ENCODE peak calls at places on chromosomes 6 and 20, in seven cellular contexts. L is iris pigment epithelial cell; I is upper lobe of left lung; V is mesenchymal stem cell; C is fibroblast of pulmonary artery; U is activated gamma-delta T cell treated with Interleukin-2 at 50 U/mL for 16 hours; K is stimulated activated CD4-positive, alpha-beta T cell treated with anti-CD3 and anti-CD28 coated beads, Interleukin-4, amount 100 ng/mL, for 24 hours. O is an unnamed sample.

GRCh38 chr6:90350689-90351554 is 54.3 kb upstream of the BACH2 start:
- DNase-seq in V (no peak), C (no peak), I (peak), U (peak), K (peak), L (peak), O (no peak)

GRCh38 chr6:26576929-26577719 is 19.6 kb upstream of the ABT1 start:
- DNase-seq in L (peak), I (peak), V (peak), U (peak), K (peak), C (peak), O (no peak)

GRCh38 chr20:4091332-4092135 is 76.2 kb upstream of the RNF24 start:
- DNase-seq in L (peak), I (peak), K (peak), U (peak), V (peak), C (peak), O (peak)

GRCh38 chr6:126976263-126976797 is 142.1 kb upstream of the RSPO3 start:
- DNase-seq in I (no peak), C (no peak), L (no peak), V (no peak), K (no peak), U (no peak), O (peak)

GRCh38 chr6:113671440-113671839 is 185.7 kb upstream of the MARCKS start:
- DNase-seq in U (no peak), K (no peak), L (no peak), V (peak), I (peak), C (no peak), O (no peak)

GRCh38 chr6:79628466-79629288 is 2.5 kb upstream of the SH3BGRL2 start:
- DNase-seq in K (no peak), V (no peak), I (no peak), L (no peak), C (no peak), U (no peak), O (no peak)

GRCh38 chr6:98054453-98054852 is 771.4 kb upstream of the MMS22L start:
- DNase-seq in L (peak), K (no peak), I (no peak), V (no peak), U (no peak), C (peak), O (no peak)

GRCh38 chr6:127376685-127377084 is 33.3 kb upstream of the ECHDC1 start:
- DNase-seq in L (no peak), V (no peak), K (no peak), I (no peak), C (no peak), U (no peak), O (no peak)

GRCh38 chr20:49361872-49362663 is 84.2 kb upstream of the ZNFX1 start:
- DNase-seq in L (no peak), V (no peak), C (no peak), K (no peak), I (no peak), U (no peak), O (no peak)

GRCh38 chr20:63567382-63568169 is 6.5 kb downstream of the HELZ2 start:
- DNase-seq in U (peak), C (no peak), L (peak), I (peak), K (peak), V (peak), O (no peak)

GRCh38 chr20:37198962-37199660 is 19.8 kb upstream of the MROH8 start:
- DNase-seq in K (no peak), C (no peak), I (no peak), U (no peak), L (no peak), V (no peak), O (no peak)

GRCh38 chr20:37598101-37598530 is 70.4 kb upstream of the BLCAP start:
- DNase-seq in I (no peak), K (no peak), U (no peak), L (no peak), V (no peak), C (no peak), O (no peak)

GRCh38 chr6:157779705-157780604 is 43.1 kb upstream of the SNX9 start:
- DNase-seq in L (no peak), K (no peak), I (no peak), V (peak), U (no peak), C (no peak), O (no peak)

GRCh38 chr20:45745015-45745414 is 22.9 kb downstream of the SPINT4 start:
- DNase-seq in I (no peak), V (no peak), C (no peak), L (no peak), U (no peak), K (no peak), O (no peak)